ENCODE peak calls at places on chromosomes 2 and 18, in seven cellular contexts. G is mesenchymal stem cell, B is H9, O is neuronal stem cell, E is IMR-90, J is H1, V is trophoblast cell. W is an unnamed sample. For H3K4me1, the result is how much of the 10 kb centered on the place peaks cover.

GRCh38 chr2:85288244-85288725 is 39.5 kb downstream of the TGOLN2 start:
- DNase-seq in B (no peak), E (peak), V (peak), G (no peak), O (no peak), J (no peak), W (peak)

GRCh38 chr18:28108801-28109200 is 68.1 kb downstream of the CDH2 start:
- DNase-seq in J (no peak), V (no peak), G (peak), O (no peak), B (no peak), E (no peak), W (peak)

GRCh38 chr2:7116516-7116915 is 199.3 kb downstream of the RNF144A start:
- DNase-seq in B (no peak), V (no peak), E (no peak), O (no peak), J (no peak), G (no peak), W (no peak)

GRCh38 chr2:180385601-180386201 is 378.6 kb upstream of the CWC22 start:
- DNase-seq in J (no peak), E (peak), V (no peak), O (no peak), B (no peak), G (peak), W (no peak)

GRCh38 chr18:2471523-2471922 is 99.8 kb downstream of the METTL4 start:
- DNase-seq in J (no peak), G (no peak), V (no peak), E (no peak), B (no peak), O (no peak), W (no peak)

GRCh38 chr2:149050188-149050587 is 11.7 kb downstream of the LYPD6B start:
- DNase-seq in J (no peak), B (no peak), O (no peak), V (no peak), G (no peak), E (peak), W (no peak)

GRCh38 chr2:132256251-132256902 is 94.6 kb upstream of the ANKRD30BL start:
- DNase-seq in J (peak), G (no peak), O (no peak), V (no peak), E (no peak), B (no peak), W (no peak)

GRCh38 chr2:98537390-98537972 is 70.8 kb downstream of the COA5 start:
- DNase-seq in E (no peak), B (no peak), O (no peak), J (no peak), V (peak), G (no peak), W (no peak)

GRCh38 chr2:157404363-157404762 is 39.5 kb downstream of the CYTIP start:
- DNase-seq in O (no peak), B (no peak), V (no peak), E (no peak), J (no peak), G (no peak), W (no peak)

GRCh38 chr2:58140508-58141072 is 94.0 kb downstream of the VRK2 start:
- DNase-seq in V (no peak), O (no peak), B (no peak), G (no peak), E (peak), J (no peak), W (no peak)

GRCh38 chr2:73870084-73870483 is 22.7 kb upstream of the ACTG2 start:
- DNase-seq in V (no peak), B (no peak), E (peak), J (no peak), O (no peak), G (peak), W (no peak)

GRCh38 chr2:237665713-237666143 is 38.3 kb downstream of the LRRFIP1 start:
- DNase-seq in J (no peak), E (no peak), G (no peak), B (peak), V (no peak), O (peak), W (peak)

GRCh38 chr2:5982911-5983310 is 290.7 kb downstream of the SOX11 start:
- DNase-seq in B (no peak), E (no peak), G (no peak), O (no peak), J (no peak), V (no peak), W (no peak)

GRCh38 chr2:223264541-223265171 is 212.7 kb downstream of the KCNE4 start:
- DNase-seq in V (peak), J (no peak), G (no peak), O (no peak), E (no peak), B (no peak), W (peak)

GRCh38 chr2:174575124-174575776 is 22.4 kb downstream of the WIPF1 start:
- DNase-seq in J (no peak), B (no peak), V (no peak), G (no peak), O (no peak), E (no peak), W (no peak)

GRCh38 chr18:62952807-62953206 is 237.5 kb downstream of the PHLPP1 start:
- DNase-seq in E (peak), B (no peak), O (no peak), G (no peak), J (no peak), V (no peak), W (no peak)

GRCh38 chr2:172740871-172741270 is 5.2 kb downstream of the RAPGEF4 start:
- DNase-seq in O (no peak), V (no peak), E (no peak), J (no peak), B (no peak), G (no peak), W (no peak)

GRCh38 chr2:96499061-96499960 is 5.8 kb downstream of the NEURL3 start:
- DNase-seq in B (no peak), O (no peak), G (no peak), V (no peak), E (no peak), J (peak), W (no peak)

GRCh38 chr2:181203412-181203811 is 223.0 kb downstream of the UBE2E3 start:
- DNase-seq in E (peak), J (no peak), G (peak), B (no peak), O (no peak), V (no peak), W (peak)

GRCh38 chr2:165594935-165595255 is 125.4 kb downstream of the CSRNP3 start:
- DNase-seq in E (no peak), O (no peak), V (no peak), G (no peak), J (no peak), B (no peak), W (no peak)

GRCh38 chr2:63053889-63054725 is 3.5 kb downstream of the OTX1 start:
- DNase-seq in O (peak), B (peak), J (peak), E (no peak), V (peak), G (peak), W (peak)

GRCh38 chr2:219461061-219461514 is 26.4 kb downstream of the SPEG start:
- DNase-seq in J (no peak), V (no peak), B (peak), O (no peak), E (peak), G (no peak), W (peak)

GRCh38 chr2:112772322-112772721 is 7.9 kb upstream of the CKAP2L start:
- DNase-seq in J (no peak), E (no peak), B (no peak), O (no peak), V (no peak), G (no peak), W (no peak)

GRCh38 chr2:24779121-24779520 is 14.1 kb downstream of the PTRHD1 start:
- DNase-seq in J (peak), V (peak), B (no peak), G (no peak), E (no peak), O (no peak), W (no peak)

GRCh38 chr2:119486196-119486827 is 38.0 kb downstream of the SCTR start:
- DNase-seq in G (no peak), J (no peak), B (no peak), V (no peak), O (no peak), E (no peak), W (no peak)

GRCh38 chr2:240913810-240914644 is 7.9 kb downstream of the CROCC2 start:
- DNase-seq in O (peak), E (peak), V (peak), J (peak), G (peak), B (peak), W (peak)

GRCh38 chr2:46966576-46966975 is 51.0 kb upstream of the MCFD2 start:
- DNase-seq in O (no peak), B (no peak), J (no peak), V (no peak), G (no peak), E (no peak), W (no peak)

GRCh38 chr18:55014095-55014494 is 54.8 kb upstream of the CCDC68 start:
- DNase-seq in B (no peak), V (peak), J (no peak), G (no peak), O (no peak), E (no peak), W (no peak)

GRCh38 chr2:98601532-98602132 is 6.7 kb downstream of the COA5 start:
- DNase-seq in O (no peak), J (no peak), E (peak), V (peak), B (peak), G (peak), W (peak)

GRCh38 chr2:78070693-78071092 is 548.5 kb upstream of the LRRTM4 start:
- DNase-seq in O (no peak), J (no peak), E (no peak), G (no peak), V (no peak), B (no peak), W (no peak)

GRCh38 chr18:27202771-27203170 is 17.7 kb upstream of the CHST9 start:
- DNase-seq in G (no peak), O (no peak), V (no peak), J (no peak), E (no peak), B (no peak), W (no peak)

GRCh38 chr2:3558205-3559014 is at the start of gene RNASEH1:
- DNase-seq in E (peak), J (peak), G (peak), V (peak), O (peak), B (peak), W (peak)

GRCh38 chr2:230723363-230723762 is 10.7 kb downstream of the CAB39 start:
- DNase-seq in J (no peak), B (no peak), G (no peak), O (no peak), E (no peak), V (no peak), W (peak)

GRCh38 chr2:177908182-177908581 is 164.4 kb downstream of the PDE11A start:
- DNase-seq in O (no peak), J (no peak), G (no peak), V (no peak), E (peak), B (peak), W (peak)

GRCh38 chr2:8573234-8573941 is 108.5 kb upstream of the ID2 start:
- DNase-seq in G (no peak), V (peak), J (peak), O (no peak), B (peak), E (no peak), W (peak)

GRCh38 chr18:54672846-54673475 is 81.9 kb downstream of the DYNAP start:
- DNase-seq in O (peak), G (peak), V (peak), J (no peak), E (no peak), B (no peak), W (no peak)

GRCh38 chr2:65364986-65365733 is 67.2 kb downstream of the SPRED2 start:
- DNase-seq in J (no peak), O (no peak), G (peak), B (no peak), V (no peak), E (no peak), W (no peak)
- H3K4me1 ChIP-seq in J (under half), O (under half), G (under half), B (under half), V (under half), E (under half), W (under half)

GRCh38 chr2:39661771-39662325 is 3.9 kb upstream of the TMEM178A start:
- DNase-seq in E (peak), V (peak), O (no peak), J (no peak), B (no peak), G (no peak), W (no peak)
- H2AK5ac ChIP-seq in E (no peak), V (no peak), O (no peak), J (no peak), B (no peak), G (no peak), W (no peak)

GRCh38 chr18:21316296-21316695 is 74.3 kb downstream of the GREB1L start:
- DNase-seq in J (no peak), B (no peak), E (no peak), V (peak), O (no peak), G (no peak), W (no peak)
- H2BK120ac ChIP-seq in J (no peak), B (no peak), E (no peak), V (no peak), O (no peak), G (no peak), W (no peak)

GRCh38 chr2:21042708-21042957 is 1.2 kb downstream of the APOB start:
- DNase-seq in O (no peak), G (no peak), B (no peak), J (no peak), E (no peak), V (no peak), W (no peak)
- H3K4me1 ChIP-seq in O (under half), G (under half), B (under half), J (under half), E (under half), V (under half), W (under half)

DNA sequence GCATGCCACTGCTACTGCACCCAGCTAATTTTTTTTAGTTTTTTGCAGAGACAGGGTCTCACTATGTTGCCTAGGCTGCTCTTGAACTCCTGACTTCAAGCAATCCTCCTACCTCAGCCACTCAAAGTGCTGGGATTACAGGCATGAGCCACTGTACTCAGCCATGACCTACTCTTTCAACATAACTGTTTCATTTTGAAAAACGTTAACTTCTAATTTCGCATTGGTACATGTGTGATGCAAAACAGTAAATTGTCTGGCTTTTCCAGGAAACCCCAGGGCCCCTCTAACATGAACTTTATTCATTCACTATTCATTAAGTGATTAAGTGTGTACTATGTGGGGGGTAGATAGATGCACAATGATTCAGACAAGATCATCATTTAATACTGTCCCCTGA is 365.0 kb downstream of the SS18 start:
- DNase-seq in J (no peak), E (no peak), V (no peak), O (no peak), B (no peak), G (no peak), W (no peak)
- H2AK5ac ChIP-seq in J (no peak), E (no peak), V (no peak), O (no peak), B (no peak), G (no peak), W (no peak)

GRCh38 chr2:168715849-168716248 is 86.6 kb upstream of the NOSTRIN start:
- DNase-seq in O (no peak), B (no peak), E (no peak), V (no peak), G (no peak), J (no peak), W (no peak)
- H2BK120ac ChIP-seq in O (no peak), B (no peak), E (no peak), V (no peak), G (no peak), J (no peak), W (no peak)

GRCh38 chr2:43219383-43220228 is 6.8 kb downstream of the ZFP36L2 start:
- DNase-seq in J (peak), E (peak), B (peak), O (no peak), V (peak), G (peak), W (peak)
- H3K4me1 ChIP-seq in J (under half), E (under half), B (under half), O (under half), V (under half), G (under half), W (under half)

GRCh38 chr2:121415727-121416126 is 115.0 kb upstream of the RNU4ATAC start:
- DNase-seq in V (no peak), O (no peak), E (no peak), G (no peak), J (no peak), B (no peak), W (no peak)
- H2AK5ac ChIP-seq in V (no peak), O (no peak), E (no peak), G (no peak), J (no peak), B (no peak), W (no peak)

W was measured in mesendoderm.